ENCODE peak calls at places on chromosome 17, in seven cellular contexts. One of them, this sample, is unnamed.

GRCh38 chr17:74307984-74308773 is 17.8 kb upstream of the KIF19 start:
- DNase-seq in Peyer's patch: no peak
- DNase-seq in C1 segment of cervical spinal cord: no peak
- DNase-seq in NCI-H1417: no peak
- DNase-seq in brain pericyte: no peak
- DNase-seq in H1: no peak
- DNase-seq in T-helper 1 cell: no peak
- DNase-seq in this sample: no peak

GRCh38 chr17:58224315-58224714 is 5.3 kb upstream of the MKS1 start:
- DNase-seq in Peyer's patch: no peak
- DNase-seq in C1 segment of cervical spinal cord: no peak
- DNase-seq in NCI-H1417: no peak
- DNase-seq in brain pericyte: no peak
- DNase-seq in H1: no peak
- DNase-seq in T-helper 1 cell: no peak
- DNase-seq in this sample: no peak

GRCh38 chr17:36459601-36460000 is 26.9 kb upstream of the ZNHIT3 start:
- DNase-seq in Peyer's patch: no peak
- DNase-seq in C1 segment of cervical spinal cord: no peak
- DNase-seq in NCI-H1417: no peak
- DNase-seq in brain pericyte: no peak
- DNase-seq in H1: no peak
- DNase-seq in T-helper 1 cell: no peak
- DNase-seq in this sample: no peak

GRCh38 chr17:29562615-29563014 is 4.2 kb downstream of the ABHD15 start:
- DNase-seq in Peyer's patch: no peak
- DNase-seq in C1 segment of cervical spinal cord: no peak
- DNase-seq in NCI-H1417: no peak
- DNase-seq in brain pericyte: no peak
- DNase-seq in H1: no peak
- DNase-seq in T-helper 1 cell: no peak
- DNase-seq in this sample: peak; percentile 33

GRCh38 chr17:79915850-79916430 is 76.7 kb upstream of the CBX4 start:
- DNase-seq in Peyer's patch: no peak
- DNase-seq in C1 segment of cervical spinal cord: no peak
- DNase-seq in NCI-H1417: peak; percentile 18
- DNase-seq in brain pericyte: no peak
- DNase-seq in H1: peak; percentile 64
- DNase-seq in T-helper 1 cell: no peak
- DNase-seq in this sample: no peak

GRCh38 chr17:45995617-45996270 is 3.3 kb upstream of the STH start:
- DNase-seq in Peyer's patch: no peak
- DNase-seq in C1 segment of cervical spinal cord: no peak
- DNase-seq in NCI-H1417: no peak
- DNase-seq in brain pericyte: no peak
- DNase-seq in H1: no peak
- DNase-seq in T-helper 1 cell: no peak
- DNase-seq in this sample: no peak

GRCh38 chr17:79850571-79851460 is 11.6 kb upstream of the CBX4 start:
- DNase-seq in Peyer's patch: no peak
- DNase-seq in C1 segment of cervical spinal cord: no peak
- DNase-seq in NCI-H1417: no peak
- DNase-seq in brain pericyte: no peak
- DNase-seq in H1: no peak
- DNase-seq in T-helper 1 cell: no peak
- DNase-seq in this sample: no peak

GRCh38 chr17:78032166-78032565 is 73.7 kb downstream of the TNRC6C start:
- DNase-seq in Peyer's patch: no peak
- DNase-seq in C1 segment of cervical spinal cord: no peak
- DNase-seq in NCI-H1417: no peak
- DNase-seq in brain pericyte: no peak
- DNase-seq in H1: no peak
- DNase-seq in T-helper 1 cell: no peak
- DNase-seq in this sample: no peak

GRCh38 chr17:74737299-74738050 is 419 bp downstream of the RAB37 start:
- DNase-seq in Peyer's patch: peak; percentile 58
- DNase-seq in C1 segment of cervical spinal cord: no peak
- DNase-seq in NCI-H1417: no peak
- DNase-seq in brain pericyte: no peak
- DNase-seq in H1: no peak
- DNase-seq in T-helper 1 cell: no peak
- DNase-seq in this sample: peak; percentile 65

GRCh38 chr17:78716814-78717393 is 65.2 kb downstream of the CYTH1 start:
- DNase-seq in Peyer's patch: peak; percentile 63
- DNase-seq in C1 segment of cervical spinal cord: peak; percentile 89
- DNase-seq in NCI-H1417: peak; percentile 50
- DNase-seq in brain pericyte: no peak
- DNase-seq in H1: no peak
- DNase-seq in T-helper 1 cell: no peak
- DNase-seq in this sample: peak; percentile 96

GRCh38 chr17:9973689-9974459 is 68.8 kb upstream of the RCVRN start:
- DNase-seq in Peyer's patch: no peak
- DNase-seq in C1 segment of cervical spinal cord: no peak
- DNase-seq in NCI-H1417: no peak
- DNase-seq in brain pericyte: no peak
- DNase-seq in H1: no peak
- DNase-seq in T-helper 1 cell: no peak
- DNase-seq in this sample: no peak

GRCh38 chr17:4710693-4711634 is 532 bp downstream of the ARRB2 start:
- DNase-seq in Peyer's patch: peak; percentile 63
- DNase-seq in C1 segment of cervical spinal cord: no peak
- DNase-seq in NCI-H1417: no peak
- DNase-seq in brain pericyte: no peak
- DNase-seq in H1: no peak
- DNase-seq in T-helper 1 cell: no peak
- DNase-seq in this sample: no peak

GRCh38 chr17:50613596-50613995 is 21.1 kb upstream of the ABCC3 start:
- DNase-seq in Peyer's patch: no peak
- DNase-seq in C1 segment of cervical spinal cord: no peak
- DNase-seq in NCI-H1417: no peak
- DNase-seq in brain pericyte: no peak
- DNase-seq in H1: no peak
- DNase-seq in T-helper 1 cell: no peak
- DNase-seq in this sample: no peak

GRCh38 chr17:40538019-40538935 is 27.0 kb downstream of the CCR7 start:
- DNase-seq in Peyer's patch: no peak
- DNase-seq in C1 segment of cervical spinal cord: peak; percentile 21
- DNase-seq in NCI-H1417: no peak
- DNase-seq in brain pericyte: no peak
- DNase-seq in H1: no peak
- DNase-seq in T-helper 1 cell: no peak
- DNase-seq in this sample: peak; percentile 96

GRCh38 chr17:1592751-1593629 is 30.4 kb upstream of the PITPNA start:
- DNase-seq in Peyer's patch: peak; percentile 91
- DNase-seq in C1 segment of cervical spinal cord: no peak
- DNase-seq in NCI-H1417: no peak
- DNase-seq in brain pericyte: no peak
- DNase-seq in H1: no peak
- DNase-seq in T-helper 1 cell: no peak
- DNase-seq in this sample: no peak

GRCh38 chr17:42704495-42705494 is 22.5 kb downstream of the CNTNAP1 start:
- DNase-seq in Peyer's patch: peak; percentile 58
- DNase-seq in C1 segment of cervical spinal cord: no peak
- DNase-seq in NCI-H1417: no peak
- DNase-seq in brain pericyte: no peak
- DNase-seq in H1: no peak
- DNase-seq in T-helper 1 cell: no peak
- DNase-seq in this sample: no peak

GRCh38 chr17:17837380-17837821 is 615 bp upstream of the SREBF1 start:
- DNase-seq in Peyer's patch: no peak
- DNase-seq in C1 segment of cervical spinal cord: no peak
- DNase-seq in NCI-H1417: no peak
- DNase-seq in brain pericyte: no peak
- DNase-seq in H1: no peak
- DNase-seq in T-helper 1 cell: no peak
- DNase-seq in this sample: no peak

GRCh38 chr17:75091855-75092327 is 4.1 kb downstream of the SLC16A5 start:
- DNase-seq in Peyer's patch: no peak
- DNase-seq in C1 segment of cervical spinal cord: no peak
- DNase-seq in NCI-H1417: no peak
- DNase-seq in brain pericyte: no peak
- DNase-seq in H1: no peak
- DNase-seq in T-helper 1 cell: no peak
- DNase-seq in this sample: no peak

GRCh38 chr17:54891176-54891821 is 9.4 kb upstream of the TOM1L1 start:
- DNase-seq in Peyer's patch: no peak
- DNase-seq in C1 segment of cervical spinal cord: no peak
- DNase-seq in NCI-H1417: peak; percentile 49
- DNase-seq in brain pericyte: no peak
- DNase-seq in H1: no peak
- DNase-seq in T-helper 1 cell: no peak
- DNase-seq in this sample: no peak

GRCh38 chr17:66858182-66859083 is 23.5 kb downstream of the CACNG5 start:
- DNase-seq in Peyer's patch: no peak
- DNase-seq in C1 segment of cervical spinal cord: no peak
- DNase-seq in NCI-H1417: no peak
- DNase-seq in brain pericyte: no peak
- DNase-seq in H1: no peak
- DNase-seq in T-helper 1 cell: no peak
- DNase-seq in this sample: no peak

GRCh38 chr17:78937561-78937960 is 12.4 kb upstream of the TIMP2 start:
- DNase-seq in Peyer's patch: no peak
- DNase-seq in C1 segment of cervical spinal cord: no peak
- DNase-seq in NCI-H1417: no peak
- DNase-seq in brain pericyte: no peak
- DNase-seq in H1: no peak
- DNase-seq in T-helper 1 cell: no peak
- DNase-seq in this sample: no peak

GRCh38 chr17:40307001-40307690 is 1.8 kb upstream of the RARA start:
- DNase-seq in Peyer's patch: no peak
- DNase-seq in C1 segment of cervical spinal cord: no peak
- DNase-seq in NCI-H1417: no peak
- DNase-seq in brain pericyte: peak; percentile 88
- DNase-seq in H1: no peak
- DNase-seq in T-helper 1 cell: no peak
- DNase-seq in this sample: no peak

GRCh38 chr17:80842456-80843053 is 149.1 kb upstream of the CHMP6 start:
- DNase-seq in Peyer's patch: no peak
- DNase-seq in C1 segment of cervical spinal cord: no peak
- DNase-seq in NCI-H1417: no peak
- DNase-seq in brain pericyte: no peak
- DNase-seq in H1: no peak
- DNase-seq in T-helper 1 cell: no peak
- DNase-seq in this sample: no peak

GRCh38 chr17:5931611-5932010 is 138.6 kb upstream of the WSCD1 start:
- DNase-seq in Peyer's patch: no peak
- DNase-seq in C1 segment of cervical spinal cord: peak; percentile 21
- DNase-seq in NCI-H1417: no peak
- DNase-seq in brain pericyte: no peak
- DNase-seq in H1: no peak
- DNase-seq in T-helper 1 cell: no peak
- DNase-seq in this sample: no peak

GRCh38 chr17:386145-386876 is 33.7 kb upstream of the RPH3AL start:
- DNase-seq in Peyer's patch: peak; percentile 67
- DNase-seq in C1 segment of cervical spinal cord: peak; percentile 22
- DNase-seq in NCI-H1417: peak; percentile 46
- DNase-seq in brain pericyte: no peak
- DNase-seq in H1: no peak
- DNase-seq in T-helper 1 cell: peak; percentile 56
- DNase-seq in this sample: peak; percentile 93

GRCh38 chr17:74133726-74134125 is 69.8 kb upstream of the RPL38 start:
- DNase-seq in Peyer's patch: no peak
- DNase-seq in C1 segment of cervical spinal cord: no peak
- DNase-seq in NCI-H1417: no peak
- DNase-seq in brain pericyte: no peak
- DNase-seq in H1: no peak
- DNase-seq in T-helper 1 cell: no peak
- DNase-seq in this sample: no peak

GRCh38 chr17:40453881-40454630 is 10.8 kb downstream of the IGFBP4 start:
- DNase-seq in Peyer's patch: no peak
- DNase-seq in C1 segment of cervical spinal cord: no peak
- DNase-seq in NCI-H1417: no peak
- DNase-seq in brain pericyte: no peak
- DNase-seq in H1: no peak
- DNase-seq in T-helper 1 cell: no peak
- DNase-seq in this sample: no peak

GRCh38 chr17:216625-217024 is 35.2 kb upstream of the DOC2B start:
- DNase-seq in Peyer's patch: no peak
- DNase-seq in C1 segment of cervical spinal cord: no peak
- DNase-seq in NCI-H1417: no peak
- DNase-seq in brain pericyte: no peak
- DNase-seq in H1: no peak
- DNase-seq in T-helper 1 cell: no peak
- DNase-seq in this sample: no peak